ENCODE peak calls at places on chromosomes 3 and 15, in eight cellular contexts. One of them, this sample, is unnamed.

GRCh38 chr15:66252411-66253295 is 897 bp downstream of the MEGF11 start:
- DNase-seq in CD4-positive, alpha-beta memory T cell: peak
- DNase-seq in ovary: peak
- DNase-seq in neural progenitor cell: peak
- DNase-seq in CD8-positive, alpha-beta T cell: peak
- DNase-seq in cardiac muscle cell: peak
- DNase-seq in effector memory CD4-positive, alpha-beta T cell: no peak
- DNase-seq in foreskin fibroblast: peak
- DNase-seq in this sample: peak

GRCh38 chr15:86087808-86088207 is 8.1 kb downstream of the AGBL1 start:
- DNase-seq in effector memory CD4-positive, alpha-beta T cell: no peak
- DNase-seq in CD4-positive, alpha-beta memory T cell: no peak
- DNase-seq in CD8-positive, alpha-beta T cell: no peak
- DNase-seq in neural progenitor cell: no peak
- DNase-seq in foreskin fibroblast: no peak
- DNase-seq in ovary: no peak
- DNase-seq in cardiac muscle cell: no peak
- DNase-seq in this sample: no peak

GRCh38 chr3:133448478-133449122 is 48.7 kb downstream of the BFSP2 start:
- DNase-seq in cardiac muscle cell: no peak
- DNase-seq in CD4-positive, alpha-beta memory T cell: peak
- DNase-seq in ovary: no peak
- DNase-seq in foreskin fibroblast: no peak
- DNase-seq in CD8-positive, alpha-beta T cell: peak
- DNase-seq in effector memory CD4-positive, alpha-beta T cell: no peak
- DNase-seq in neural progenitor cell: no peak
- DNase-seq in this sample: no peak

GRCh38 chr3:45088959-45089358 is 57.2 kb downstream of the CDCP1 start:
- DNase-seq in neural progenitor cell: no peak
- DNase-seq in effector memory CD4-positive, alpha-beta T cell: no peak
- DNase-seq in CD4-positive, alpha-beta memory T cell: no peak
- DNase-seq in cardiac muscle cell: no peak
- DNase-seq in foreskin fibroblast: no peak
- DNase-seq in CD8-positive, alpha-beta T cell: no peak
- DNase-seq in ovary: no peak
- DNase-seq in this sample: no peak

GRCh38 chr3:26061947-26062346 is 272.1 kb downstream of the OXSM start:
- DNase-seq in effector memory CD4-positive, alpha-beta T cell: no peak
- DNase-seq in ovary: no peak
- DNase-seq in foreskin fibroblast: no peak
- DNase-seq in CD8-positive, alpha-beta T cell: no peak
- DNase-seq in cardiac muscle cell: no peak
- DNase-seq in neural progenitor cell: peak
- DNase-seq in CD4-positive, alpha-beta memory T cell: no peak
- DNase-seq in this sample: no peak

GRCh38 chr3:126923423-126923822 is 59.5 kb upstream of the PLXNA1 start:
- DNase-seq in CD8-positive, alpha-beta T cell: no peak
- DNase-seq in ovary: no peak
- DNase-seq in cardiac muscle cell: no peak
- DNase-seq in CD4-positive, alpha-beta memory T cell: no peak
- DNase-seq in effector memory CD4-positive, alpha-beta T cell: no peak
- DNase-seq in neural progenitor cell: no peak
- DNase-seq in foreskin fibroblast: no peak
- DNase-seq in this sample: no peak

GRCh38 chr3:179286331-179286730 is 35.4 kb upstream of the KCNMB3 start:
- DNase-seq in cardiac muscle cell: no peak
- DNase-seq in ovary: no peak
- DNase-seq in CD4-positive, alpha-beta memory T cell: no peak
- DNase-seq in foreskin fibroblast: no peak
- DNase-seq in effector memory CD4-positive, alpha-beta T cell: no peak
- DNase-seq in CD8-positive, alpha-beta T cell: no peak
- DNase-seq in neural progenitor cell: no peak
- DNase-seq in this sample: no peak

GRCh38 chr3:123807820-123808219 is 76.3 kb downstream of the MYLK start:
- DNase-seq in CD8-positive, alpha-beta T cell: no peak
- DNase-seq in effector memory CD4-positive, alpha-beta T cell: no peak
- DNase-seq in ovary: peak
- DNase-seq in foreskin fibroblast: no peak
- DNase-seq in CD4-positive, alpha-beta memory T cell: no peak
- DNase-seq in cardiac muscle cell: peak
- DNase-seq in neural progenitor cell: no peak
- DNase-seq in this sample: no peak

GRCh38 chr3:129525341-129525968 is 3.0 kb upstream of the RHO start:
- DNase-seq in foreskin fibroblast: peak
- DNase-seq in cardiac muscle cell: peak
- DNase-seq in ovary: no peak
- DNase-seq in neural progenitor cell: no peak
- DNase-seq in CD8-positive, alpha-beta T cell: no peak
- DNase-seq in effector memory CD4-positive, alpha-beta T cell: no peak
- DNase-seq in CD4-positive, alpha-beta memory T cell: no peak
- DNase-seq in this sample: no peak

GRCh38 chr15:79265987-79266579 is 16.4 kb upstream of the ANKRD34C start:
- DNase-seq in foreskin fibroblast: no peak
- DNase-seq in ovary: no peak
- DNase-seq in neural progenitor cell: no peak
- DNase-seq in cardiac muscle cell: no peak
- DNase-seq in CD8-positive, alpha-beta T cell: no peak
- DNase-seq in CD4-positive, alpha-beta memory T cell: no peak
- DNase-seq in effector memory CD4-positive, alpha-beta T cell: no peak
- DNase-seq in this sample: no peak

GRCh38 chr3:20682573-20682972 is 496.6 kb upstream of the SGO1 start:
- DNase-seq in neural progenitor cell: no peak
- DNase-seq in CD8-positive, alpha-beta T cell: no peak
- DNase-seq in ovary: no peak
- DNase-seq in cardiac muscle cell: no peak
- DNase-seq in CD4-positive, alpha-beta memory T cell: no peak
- DNase-seq in foreskin fibroblast: no peak
- DNase-seq in effector memory CD4-positive, alpha-beta T cell: no peak
- DNase-seq in this sample: no peak

GRCh38 chr3:182794455-182794773 is 1.1 kb downstream of the ATP11B start:
- DNase-seq in foreskin fibroblast: no peak
- DNase-seq in CD8-positive, alpha-beta T cell: no peak
- DNase-seq in effector memory CD4-positive, alpha-beta T cell: no peak
- DNase-seq in cardiac muscle cell: no peak
- DNase-seq in CD4-positive, alpha-beta memory T cell: no peak
- DNase-seq in ovary: no peak
- DNase-seq in neural progenitor cell: no peak
- DNase-seq in this sample: no peak

GRCh38 chr3:42340466-42340865 is 69.9 kb downstream of the LYZL4 start:
- DNase-seq in effector memory CD4-positive, alpha-beta T cell: no peak
- DNase-seq in neural progenitor cell: no peak
- DNase-seq in ovary: no peak
- DNase-seq in CD4-positive, alpha-beta memory T cell: no peak
- DNase-seq in cardiac muscle cell: no peak
- DNase-seq in foreskin fibroblast: no peak
- DNase-seq in CD8-positive, alpha-beta T cell: no peak
- DNase-seq in this sample: no peak

GRCh38 chr3:167380004-167380689 is at the start of gene ZBBX:
- DNase-seq in CD4-positive, alpha-beta memory T cell: peak
- DNase-seq in foreskin fibroblast: peak
- DNase-seq in cardiac muscle cell: peak
- DNase-seq in CD8-positive, alpha-beta T cell: peak
- DNase-seq in effector memory CD4-positive, alpha-beta T cell: peak
- DNase-seq in ovary: peak
- DNase-seq in neural progenitor cell: peak
- DNase-seq in this sample: peak

GRCh38 chr15:71051539-71051938 is 63.7 kb upstream of the THSD4 start:
- DNase-seq in CD4-positive, alpha-beta memory T cell: no peak
- DNase-seq in foreskin fibroblast: peak
- DNase-seq in cardiac muscle cell: peak
- DNase-seq in ovary: no peak
- DNase-seq in neural progenitor cell: no peak
- DNase-seq in CD8-positive, alpha-beta T cell: no peak
- DNase-seq in effector memory CD4-positive, alpha-beta T cell: no peak
- DNase-seq in this sample: no peak

GRCh38 chr3:43016513-43016865 is 37.4 kb downstream of the GASK1A start:
- DNase-seq in cardiac muscle cell: no peak
- DNase-seq in neural progenitor cell: no peak
- DNase-seq in CD8-positive, alpha-beta T cell: no peak
- DNase-seq in effector memory CD4-positive, alpha-beta T cell: no peak
- DNase-seq in CD4-positive, alpha-beta memory T cell: peak
- DNase-seq in ovary: no peak
- DNase-seq in foreskin fibroblast: no peak
- DNase-seq in this sample: no peak

GRCh38 chr3:7388026-7388425 is 527.1 kb downstream of the GRM7 start:
- DNase-seq in effector memory CD4-positive, alpha-beta T cell: no peak
- DNase-seq in ovary: no peak
- DNase-seq in cardiac muscle cell: no peak
- DNase-seq in foreskin fibroblast: no peak
- DNase-seq in CD4-positive, alpha-beta memory T cell: no peak
- DNase-seq in neural progenitor cell: no peak
- DNase-seq in CD8-positive, alpha-beta T cell: no peak
- DNase-seq in this sample: no peak

GRCh38 chr15:52653451-52653964 is 25.7 kb downstream of the ATOSA start:
- DNase-seq in foreskin fibroblast: peak
- DNase-seq in cardiac muscle cell: peak
- DNase-seq in ovary: no peak
- DNase-seq in effector memory CD4-positive, alpha-beta T cell: no peak
- DNase-seq in neural progenitor cell: peak
- DNase-seq in CD4-positive, alpha-beta memory T cell: no peak
- DNase-seq in CD8-positive, alpha-beta T cell: no peak
- DNase-seq in this sample: no peak

GRCh38 chr3:73813291-73813977 is 188.7 kb upstream of the PDZRN3 start:
- DNase-seq in effector memory CD4-positive, alpha-beta T cell: no peak
- DNase-seq in CD8-positive, alpha-beta T cell: no peak
- DNase-seq in cardiac muscle cell: peak
- DNase-seq in neural progenitor cell: no peak
- DNase-seq in ovary: no peak
- DNase-seq in foreskin fibroblast: no peak
- DNase-seq in CD4-positive, alpha-beta memory T cell: no peak
- DNase-seq in this sample: no peak

GRCh38 chr15:62426387-62426956 is 261.4 kb upstream of the C2CD4B start:
- DNase-seq in foreskin fibroblast: no peak
- DNase-seq in effector memory CD4-positive, alpha-beta T cell: no peak
- DNase-seq in CD4-positive, alpha-beta memory T cell: no peak
- DNase-seq in neural progenitor cell: no peak
- DNase-seq in cardiac muscle cell: peak
- DNase-seq in CD8-positive, alpha-beta T cell: no peak
- DNase-seq in ovary: no peak
- DNase-seq in this sample: no peak
- H3K4me3 ChIP-seq in foreskin fibroblast: no peak
- H3K4me3 ChIP-seq in effector memory CD4-positive, alpha-beta T cell: no peak
- H3K4me3 ChIP-seq in CD4-positive, alpha-beta memory T cell: no peak
- H3K4me3 ChIP-seq in neural progenitor cell: no peak
- H3K4me3 ChIP-seq in cardiac muscle cell: no peak
- H3K4me3 ChIP-seq in CD8-positive, alpha-beta T cell: no peak
- H3K4me3 ChIP-seq in ovary: no peak
- H3K4me3 ChIP-seq in this sample: no peak

DNA sequence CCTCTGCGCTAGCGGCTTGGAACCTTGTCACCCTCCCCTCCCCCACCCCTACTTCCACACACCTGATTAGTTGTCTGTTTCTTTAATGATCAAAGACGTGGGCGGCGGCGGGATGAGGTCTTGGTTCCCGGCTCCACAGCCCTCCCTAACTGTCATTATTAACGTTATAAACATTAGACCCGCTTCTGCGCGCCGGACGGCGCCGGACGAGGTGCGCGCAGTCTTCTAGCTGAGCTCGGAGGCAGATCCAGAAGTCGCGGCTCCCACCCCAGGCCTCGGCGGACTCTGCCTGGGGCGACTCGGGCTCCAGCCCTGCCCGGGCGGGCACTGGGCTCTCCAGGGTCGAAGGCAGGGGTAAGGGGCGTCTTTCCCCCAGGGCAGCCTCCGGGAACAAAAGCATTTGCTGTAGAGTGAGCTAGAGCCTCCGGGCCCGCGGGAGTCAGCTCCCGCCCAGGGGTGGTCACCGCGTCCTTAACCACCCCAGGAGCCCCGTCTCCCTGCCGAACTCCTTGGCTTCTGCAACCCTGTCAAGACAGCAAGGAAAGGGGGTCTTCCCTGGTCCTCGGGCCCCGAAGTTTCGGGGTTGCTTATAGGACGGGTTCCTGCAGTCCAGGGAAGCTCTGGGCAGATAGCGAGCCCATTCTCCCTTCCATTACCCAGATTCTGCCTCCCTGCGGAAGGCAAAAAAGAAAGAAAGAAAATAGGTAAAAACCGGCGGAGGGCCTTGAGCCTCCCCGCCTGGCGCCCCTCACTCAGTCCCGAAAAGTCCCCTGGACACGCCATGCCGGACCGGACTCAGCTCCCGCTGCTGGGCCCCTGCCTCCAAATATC is 2.2 kb upstream of the ISLR2 start:
- DNase-seq in ovary: peak
- DNase-seq in cardiac muscle cell: no peak
- DNase-seq in CD8-positive, alpha-beta T cell: no peak
- DNase-seq in neural progenitor cell: peak
- DNase-seq in effector memory CD4-positive, alpha-beta T cell: no peak
- DNase-seq in foreskin fibroblast: no peak
- DNase-seq in CD4-positive, alpha-beta memory T cell: no peak
- DNase-seq in this sample: no peak
- H3K4me3 ChIP-seq in ovary: peak
- H3K4me3 ChIP-seq in cardiac muscle cell: peak
- H3K4me3 ChIP-seq in CD8-positive, alpha-beta T cell: no peak
- H3K4me3 ChIP-seq in neural progenitor cell: peak
- H3K4me3 ChIP-seq in effector memory CD4-positive, alpha-beta T cell: peak
- H3K4me3 ChIP-seq in foreskin fibroblast: peak
- H3K4me3 ChIP-seq in CD4-positive, alpha-beta memory T cell: no peak
- H3K4me3 ChIP-seq in this sample: no peak

DNA sequence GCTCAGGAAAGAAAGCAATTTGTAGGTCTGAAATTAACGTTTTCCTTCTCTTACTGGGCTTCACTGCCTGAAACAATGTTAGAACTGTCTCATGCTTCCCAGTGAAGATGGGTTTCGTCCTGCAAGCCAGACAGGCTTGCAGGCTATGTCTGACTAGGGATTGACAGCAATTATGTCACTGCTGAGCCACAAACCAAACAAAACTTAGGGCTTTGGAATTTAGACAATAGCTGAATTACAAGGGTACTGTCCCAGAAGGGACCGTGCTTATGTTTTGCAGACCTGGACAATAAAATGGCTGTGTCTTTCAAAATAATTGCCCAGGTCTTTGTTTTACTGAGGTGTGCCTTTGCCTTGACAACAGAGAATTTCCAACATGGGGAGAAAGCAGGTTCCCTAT is 46.3 kb upstream of the CCDC80 start:
- DNase-seq in foreskin fibroblast: no peak
- DNase-seq in neural progenitor cell: peak
- DNase-seq in ovary: no peak
- DNase-seq in cardiac muscle cell: no peak
- DNase-seq in effector memory CD4-positive, alpha-beta T cell: no peak
- DNase-seq in CD4-positive, alpha-beta memory T cell: no peak
- DNase-seq in CD8-positive, alpha-beta T cell: no peak
- DNase-seq in this sample: no peak
- H3K4me3 ChIP-seq in foreskin fibroblast: no peak
- H3K4me3 ChIP-seq in neural progenitor cell: no peak
- H3K4me3 ChIP-seq in ovary: no peak
- H3K4me3 ChIP-seq in cardiac muscle cell: no peak
- H3K4me3 ChIP-seq in effector memory CD4-positive, alpha-beta T cell: no peak
- H3K4me3 ChIP-seq in CD4-positive, alpha-beta memory T cell: no peak
- H3K4me3 ChIP-seq in CD8-positive, alpha-beta T cell: no peak
- H3K4me3 ChIP-seq in this sample: no peak

DNA sequence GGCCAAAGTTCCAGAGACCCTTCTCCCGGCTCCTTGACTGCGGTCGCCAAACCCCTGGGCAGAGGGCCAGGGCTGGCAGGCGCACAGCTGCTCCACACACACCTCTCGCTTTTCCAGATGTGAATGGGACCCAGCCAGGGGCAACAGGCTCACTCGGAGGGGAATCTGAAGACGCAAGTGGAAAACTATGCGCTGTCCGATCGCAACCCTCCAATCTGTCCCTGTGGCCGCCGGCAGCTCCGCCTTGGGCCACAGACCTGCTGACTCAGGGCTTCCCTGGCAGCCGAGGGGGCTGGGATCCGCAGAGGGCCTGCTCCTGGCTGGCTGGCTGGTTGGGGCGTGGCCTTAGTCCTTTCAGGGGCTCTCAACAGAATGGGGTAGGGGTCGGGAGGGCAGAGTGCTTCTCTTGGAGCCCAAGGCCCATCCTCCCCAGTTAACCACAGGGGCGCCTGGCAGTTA is 54.0 kb downstream of the IQSEC1 start:
- DNase-seq in CD8-positive, alpha-beta T cell: no peak
- DNase-seq in effector memory CD4-positive, alpha-beta T cell: no peak
- DNase-seq in foreskin fibroblast: peak
- DNase-seq in ovary: peak
- DNase-seq in CD4-positive, alpha-beta memory T cell: no peak
- DNase-seq in neural progenitor cell: peak
- DNase-seq in cardiac muscle cell: peak
- DNase-seq in this sample: no peak
- H3K4me3 ChIP-seq in CD8-positive, alpha-beta T cell: no peak
- H3K4me3 ChIP-seq in effector memory CD4-positive, alpha-beta T cell: no peak
- H3K4me3 ChIP-seq in foreskin fibroblast: peak
- H3K4me3 ChIP-seq in ovary: no peak
- H3K4me3 ChIP-seq in CD4-positive, alpha-beta memory T cell: no peak
- H3K4me3 ChIP-seq in neural progenitor cell: peak
- H3K4me3 ChIP-seq in cardiac muscle cell: no peak
- H3K4me3 ChIP-seq in this sample: no peak

This sample was measured in HL-60.